ENCODE peak calls at places on chromosomes 1 and 21, in nine cellular contexts. T, I, C, H, J, V, A, Y and R are unnamed samples.

GRCh38 chr1:89847191-89847729 is 26.4 kb downstream of the LRRC8D start:
- DNase-seq in T (no peak), I (peak; percentile 28), C (no peak), H (no peak), J (no peak), V (no peak), A (no peak), Y (no peak), R (no peak)

GRCh38 chr1:76463838-76464237 is 389.3 kb downstream of the ST6GALNAC3 start:
- DNase-seq in T (no peak), I (no peak), C (no peak), H (no peak), J (no peak), V (no peak), A (no peak), Y (no peak), R (no peak)

GRCh38 chr1:16019580-16020277 is 1.9 kb upstream of the HSPB7 start:
- DNase-seq in T (peak; percentile 41), I (no peak), C (peak; percentile 43), H (no peak), J (no peak), V (no peak), A (no peak), Y (peak; percentile 52), R (no peak)

GRCh38 chr21:36127250-36127904 is 7.5 kb upstream of the CBR3 start:
- DNase-seq in T (no peak), I (no peak), C (no peak), H (no peak), J (no peak), V (no peak), A (no peak), Y (no peak), R (no peak)

GRCh38 chr1:239761509-239761908 is 330.2 kb upstream of the FMN2 start:
- DNase-seq in T (no peak), I (no peak), C (no peak), H (no peak), J (no peak), V (no peak), A (no peak), Y (no peak), R (no peak)

GRCh38 chr1:1355376-1355775 is 3.0 kb downstream of the MXRA8 start:
- DNase-seq in T (no peak), I (no peak), C (no peak), H (no peak), J (no peak), V (no peak), A (no peak), Y (peak; percentile 28), R (no peak)

GRCh38 chr1:223849352-223849751 is 3.6 kb upstream of the TP53BP2 start:
- DNase-seq in T (no peak), I (no peak), C (no peak), H (no peak), J (no peak), V (no peak), A (no peak), Y (no peak), R (no peak)

GRCh38 chr1:100995196-100995983 is 30.2 kb downstream of the DPH5 start:
- DNase-seq in T (no peak), I (no peak), C (no peak), H (peak; percentile 90), J (no peak), V (no peak), A (no peak), Y (no peak), R (no peak)

GRCh38 chr1:74693473-74693872 is 19.9 kb upstream of the ERICH3 start:
- DNase-seq in T (peak; percentile 85), I (no peak), C (no peak), H (no peak), J (no peak), V (no peak), A (peak; percentile 64), Y (no peak), R (no peak)

GRCh38 chr1:229689273-229689672 is 63.2 kb downstream of the URB2 start:
- DNase-seq in T (no peak), I (no peak), C (no peak), H (no peak), J (no peak), V (no peak), A (no peak), Y (no peak), R (no peak)

GRCh38 chr1:53721088-53721487 is 17.9 kb downstream of the GLIS1 start:
- DNase-seq in T (no peak), I (no peak), C (no peak), H (no peak), J (no peak), V (no peak), A (no peak), Y (no peak), R (no peak)

GRCh38 chr1:228898582-228898992 is 163.3 kb downstream of the RHOU start:
- DNase-seq in T (no peak), I (peak; percentile 90), C (no peak), H (no peak), J (no peak), V (no peak), A (no peak), Y (peak; percentile 25), R (no peak)

GRCh38 chr1:68148631-68149030 is 83.7 kb downstream of the WLS start:
- DNase-seq in T (no peak), I (no peak), C (no peak), H (no peak), J (no peak), V (no peak), A (no peak), Y (no peak), R (no peak)

GRCh38 chr1:171655215-171656116 is 3.0 kb upstream of the MYOC start:
- DNase-seq in T (peak; percentile 10), I (peak; percentile 58), C (peak; percentile 79), H (peak; percentile 72), J (peak; percentile 72), V (no peak), A (no peak), Y (peak; percentile 86), R (no peak)

GRCh38 chr1:192157067-192157466 is 1.2 kb upstream of the RGS18 start:
- DNase-seq in T (no peak), I (no peak), C (no peak), H (no peak), J (no peak), V (no peak), A (no peak), Y (no peak), R (no peak)

GRCh38 chr1:192159769-192160168 is 1.5 kb downstream of the RGS18 start:
- DNase-seq in T (no peak), I (no peak), C (no peak), H (peak; percentile 26), J (no peak), V (no peak), A (no peak), Y (no peak), R (no peak)

GRCh38 chr1:192160186-192160585 is 1.9 kb downstream of the RGS18 start:
- DNase-seq in T (no peak), I (no peak), C (no peak), H (no peak), J (no peak), V (no peak), A (no peak), Y (no peak), R (no peak)

GRCh38 chr1:192159034-192159433 is 772 bp downstream of the RGS18 start:
- DNase-seq in T (no peak), I (peak; percentile 28), C (no peak), H (no peak), J (no peak), V (no peak), A (no peak), Y (no peak), R (no peak)

GRCh38 chr1:192158181-192158580 is at the start of gene RGS18:
- DNase-seq in T (no peak), I (peak; percentile 88), C (no peak), H (no peak), J (no peak), V (no peak), A (no peak), Y (no peak), R (no peak)
- H3K27ac ChIP-seq in T (no peak within 1 kb of the TSS), I (peak within 1 kb of the TSS; percentile 94), C (no peak within 1 kb of the TSS), H (no peak within 1 kb of the TSS), J (no peak within 1 kb of the TSS), V (no peak within 1 kb of the TSS), A (no peak within 1 kb of the TSS), Y (no peak within 1 kb of the TSS), R (no peak within 1 kb of the TSS)

GRCh38 chr1:200442023-200442422 is 32.2 kb upstream of the ZNF281 start:
- DNase-seq in T (no peak), I (no peak), C (no peak), H (no peak), J (no peak), V (no peak), A (peak; percentile 86), Y (no peak), R (no peak)

GRCh38 chr1:200443860-200444259 is 34.0 kb upstream of the ZNF281 start:
- DNase-seq in T (no peak), I (no peak), C (no peak), H (no peak), J (no peak), V (no peak), A (no peak), Y (no peak), R (no peak)

GRCh38 chr1:200444478-200444877 is 34.6 kb upstream of the ZNF281 start:
- DNase-seq in T (no peak), I (no peak), C (no peak), H (no peak), J (no peak), V (no peak), A (no peak), Y (no peak), R (no peak)

GRCh38 chr1:200445213-200445612 is 35.4 kb upstream of the ZNF281 start:
- DNase-seq in T (peak; percentile 46), I (no peak), C (no peak), H (no peak), J (no peak), V (no peak), A (peak; percentile 80), Y (no peak), R (no peak)

GRCh38 chr1:200442537-200443169 is 32.8 kb upstream of the ZNF281 start:
- DNase-seq in T (no peak), I (no peak), C (no peak), H (no peak), J (no peak), V (no peak), A (peak; percentile 77), Y (no peak), R (no peak)
- H3K27ac ChIP-seq in T (no peak overlapping the region), I (no peak overlapping the region), C (no peak overlapping the region), H (no peak overlapping the region), J (no peak overlapping the region), V (no peak overlapping the region), A (peak overlapping the region; percentile 39), Y (no peak overlapping the region), R (no peak overlapping the region)

DNA sequence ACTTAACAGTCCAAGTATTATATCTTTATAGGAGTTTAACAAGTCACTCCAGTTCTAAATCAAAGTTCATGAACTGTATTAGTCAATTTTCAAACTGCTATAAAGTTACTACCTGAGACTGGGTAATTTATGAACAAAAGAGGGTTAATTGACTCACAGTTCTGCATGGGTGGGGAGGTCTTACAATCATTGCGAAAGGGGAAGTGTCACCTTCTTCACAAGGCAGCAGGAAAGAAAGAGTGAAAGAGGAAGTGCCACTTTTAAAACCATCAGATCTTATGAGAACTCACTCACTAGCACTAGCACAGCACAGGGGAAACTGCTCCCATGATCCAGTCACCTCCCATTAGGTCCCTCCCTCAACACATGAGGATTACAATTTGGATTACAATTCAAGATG is 70.0 kb downstream of the CLCA4 start:
- DNase-seq in T (no peak), I (peak; percentile 67), C (no peak), H (no peak), J (no peak), V (no peak), A (peak; percentile 70), Y (no peak), R (no peak)
- H3K27ac ChIP-seq in T (no peak overlapping the region), I (no peak overlapping the region), C (no peak overlapping the region), H (no peak overlapping the region), J (no peak overlapping the region), V (no peak overlapping the region), A (no peak overlapping the region), Y (no peak overlapping the region), R (no peak overlapping the region)

GRCh38 chr1:7549277-7549676 is 221.8 kb upstream of the VAMP3 start:
- DNase-seq in T (peak; percentile 86), I (peak; percentile 10), C (no peak), H (peak; percentile 84), J (no peak), V (no peak), A (peak; percentile 89), Y (no peak), R (no peak)
- H3K27ac ChIP-seq in T (peak overlapping the region; percentile 58), I (no peak overlapping the region), C (no peak overlapping the region), H (peak overlapping the region; percentile 94), J (no peak overlapping the region), V (no peak overlapping the region), A (peak overlapping the region; percentile 88), Y (no peak overlapping the region), R (no peak overlapping the region)